ENCODE peak calls at places on chromosomes 16 and 17, in nine cellular contexts. One of them, this sample, is unnamed.

GRCh38 chr17:44909681-44910144 is 5.6 kb downstream of the GFAP start:
- DNase-seq in iPS DF 6.9: no peak
- DNase-seq in RWPE2: peak; percentile 76
- DNase-seq in thoracic aorta: no peak
- DNase-seq in heart right ventricle: no peak
- DNase-seq in heart left ventricle: no peak
- DNase-seq in adrenal gland: no peak
- DNase-seq in PC-9: no peak
- DNase-seq in pancreas: no peak
- DNase-seq in this sample: peak; percentile 55

GRCh38 chr16:15491430-15491829 is 57.0 kb downstream of the BMERB1 start:
- DNase-seq in iPS DF 6.9: no peak
- DNase-seq in RWPE2: no peak
- DNase-seq in thoracic aorta: no peak
- DNase-seq in heart right ventricle: no peak
- DNase-seq in heart left ventricle: no peak
- DNase-seq in adrenal gland: no peak
- DNase-seq in PC-9: no peak
- DNase-seq in pancreas: no peak
- DNase-seq in this sample: no peak

GRCh38 chr17:10033449-10033848 is 128.4 kb upstream of the RCVRN start:
- DNase-seq in iPS DF 6.9: no peak
- DNase-seq in RWPE2: no peak
- DNase-seq in thoracic aorta: no peak
- DNase-seq in heart right ventricle: no peak
- DNase-seq in heart left ventricle: no peak
- DNase-seq in adrenal gland: no peak
- DNase-seq in PC-9: no peak
- DNase-seq in pancreas: no peak
- DNase-seq in this sample: no peak

GRCh38 chr16:49495596-49496355 is 122.2 kb downstream of the C16orf78 start:
- DNase-seq in iPS DF 6.9: no peak
- DNase-seq in RWPE2: peak; percentile 17
- DNase-seq in thoracic aorta: no peak
- DNase-seq in heart right ventricle: no peak
- DNase-seq in heart left ventricle: no peak
- DNase-seq in adrenal gland: no peak
- DNase-seq in PC-9: no peak
- DNase-seq in pancreas: no peak
- DNase-seq in this sample: no peak

GRCh38 chr16:69404275-69404805 is 18.5 kb upstream of the TERF2 start:
- DNase-seq in iPS DF 6.9: no peak
- DNase-seq in RWPE2: no peak
- DNase-seq in thoracic aorta: no peak
- DNase-seq in heart right ventricle: no peak
- DNase-seq in heart left ventricle: peak; percentile 45
- DNase-seq in adrenal gland: peak; percentile 74
- DNase-seq in PC-9: peak; percentile 51
- DNase-seq in pancreas: no peak
- DNase-seq in this sample: no peak

GRCh38 chr16:22663389-22664064 is 150.4 kb upstream of the HS3ST2 start:
- DNase-seq in iPS DF 6.9: no peak
- DNase-seq in RWPE2: no peak
- DNase-seq in thoracic aorta: no peak
- DNase-seq in heart right ventricle: no peak
- DNase-seq in heart left ventricle: no peak
- DNase-seq in adrenal gland: no peak
- DNase-seq in PC-9: no peak
- DNase-seq in pancreas: no peak
- DNase-seq in this sample: no peak

GRCh38 chr17:82008258-82008940 is 14.3 kb downstream of the CENPX start:
- DNase-seq in iPS DF 6.9: no peak
- DNase-seq in RWPE2: no peak
- DNase-seq in thoracic aorta: no peak
- DNase-seq in heart right ventricle: no peak
- DNase-seq in heart left ventricle: no peak
- DNase-seq in adrenal gland: no peak
- DNase-seq in PC-9: no peak
- DNase-seq in pancreas: no peak
- DNase-seq in this sample: no peak

GRCh38 chr17:13306310-13306962 is 288.6 kb upstream of the ELAC2 start:
- DNase-seq in iPS DF 6.9: peak; percentile 68
- DNase-seq in RWPE2: no peak
- DNase-seq in thoracic aorta: no peak
- DNase-seq in heart right ventricle: no peak
- DNase-seq in heart left ventricle: no peak
- DNase-seq in adrenal gland: peak; percentile 47
- DNase-seq in PC-9: no peak
- DNase-seq in pancreas: no peak
- DNase-seq in this sample: peak; percentile 41

GRCh38 chr17:4858068-4858879 is 25.1 kb downstream of the MINK1 start:
- DNase-seq in iPS DF 6.9: no peak
- DNase-seq in RWPE2: no peak
- DNase-seq in thoracic aorta: no peak
- DNase-seq in heart right ventricle: peak; percentile 32
- DNase-seq in heart left ventricle: peak; percentile 48
- DNase-seq in adrenal gland: no peak
- DNase-seq in PC-9: no peak
- DNase-seq in pancreas: no peak
- DNase-seq in this sample: no peak

GRCh38 chr17:20073056-20073979 is 64.2 kb downstream of the SPECC1 start:
- DNase-seq in iPS DF 6.9: no peak
- DNase-seq in RWPE2: no peak
- DNase-seq in thoracic aorta: no peak
- DNase-seq in heart right ventricle: peak; percentile 64
- DNase-seq in heart left ventricle: peak; percentile 65
- DNase-seq in adrenal gland: peak; percentile 40
- DNase-seq in PC-9: no peak
- DNase-seq in pancreas: no peak
- DNase-seq in this sample: no peak

GRCh38 chr16:89315791-89316581 is 98.5 kb downstream of the ZNF778 start:
- DNase-seq in iPS DF 6.9: no peak
- DNase-seq in RWPE2: peak; percentile 85
- DNase-seq in thoracic aorta: no peak
- DNase-seq in heart right ventricle: peak; percentile 51
- DNase-seq in heart left ventricle: peak; percentile 80
- DNase-seq in adrenal gland: peak; percentile 76
- DNase-seq in PC-9: peak; percentile 72
- DNase-seq in pancreas: no peak
- DNase-seq in this sample: peak; percentile 69

GRCh38 chr16:35664091-35664693 is 2204.8 kb downstream of the TP53TG3F start:
- DNase-seq in iPS DF 6.9: no peak
- DNase-seq in RWPE2: no peak
- DNase-seq in thoracic aorta: no peak
- DNase-seq in heart right ventricle: no peak
- DNase-seq in heart left ventricle: no peak
- DNase-seq in adrenal gland: no peak
- DNase-seq in PC-9: no peak
- DNase-seq in pancreas: no peak
- DNase-seq in this sample: no peak

GRCh38 chr17:66726846-66727245 is 108.1 kb upstream of the CACNG5 start:
- DNase-seq in iPS DF 6.9: no peak
- DNase-seq in RWPE2: no peak
- DNase-seq in thoracic aorta: no peak
- DNase-seq in heart right ventricle: no peak
- DNase-seq in heart left ventricle: no peak
- DNase-seq in adrenal gland: no peak
- DNase-seq in PC-9: no peak
- DNase-seq in pancreas: no peak
- DNase-seq in this sample: no peak
- H3K36me3 ChIP-seq in iPS DF 6.9: no peaks in the 10 kb centered on the region
- H3K36me3 ChIP-seq in RWPE2: no peaks in the 10 kb centered on the region
- H3K36me3 ChIP-seq in thoracic aorta: no peaks in the 10 kb centered on the region
- H3K36me3 ChIP-seq in heart right ventricle: no peaks in the 10 kb centered on the region
- H3K36me3 ChIP-seq in heart left ventricle: no peaks in the 10 kb centered on the region
- H3K36me3 ChIP-seq in adrenal gland: no peaks in the 10 kb centered on the region
- H3K36me3 ChIP-seq in PC-9: no peaks in the 10 kb centered on the region
- H3K36me3 ChIP-seq in pancreas: no peaks in the 10 kb centered on the region
- H3K36me3 ChIP-seq in this sample: no peaks in the 10 kb centered on the region

DNA sequence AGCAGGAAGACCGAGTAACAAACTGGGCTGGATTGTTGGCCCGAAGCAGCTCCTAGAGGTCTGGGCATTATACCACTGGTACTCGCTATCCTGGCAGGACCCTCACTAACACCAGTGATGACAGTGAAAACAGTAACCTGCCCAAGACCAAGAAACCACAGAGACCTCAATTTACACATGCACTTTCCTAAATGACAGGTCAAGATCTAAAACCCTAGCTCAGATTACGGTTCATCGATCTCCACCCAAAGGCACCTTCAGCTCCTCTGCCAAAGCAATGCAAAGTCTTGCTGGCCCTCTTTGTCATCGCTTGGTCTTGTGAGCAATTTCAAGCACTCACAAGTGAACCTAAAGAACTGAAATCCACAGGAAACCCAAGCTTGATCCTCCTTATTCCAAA is 1.5 kb downstream of the PIP4K2B start:
- DNase-seq in iPS DF 6.9: no peak
- DNase-seq in RWPE2: no peak
- DNase-seq in thoracic aorta: no peak
- DNase-seq in heart right ventricle: no peak
- DNase-seq in heart left ventricle: no peak
- DNase-seq in adrenal gland: no peak
- DNase-seq in PC-9: no peak
- DNase-seq in pancreas: no peak
- DNase-seq in this sample: no peak
- H3K4me3 ChIP-seq in iPS DF 6.9: no peak overlapping the region
- H3K4me3 ChIP-seq in RWPE2: peak overlapping the region; percentile 99
- H3K4me3 ChIP-seq in thoracic aorta: peak overlapping the region; percentile 93
- H3K4me3 ChIP-seq in heart right ventricle: peak overlapping the region; percentile 94
- H3K4me3 ChIP-seq in heart left ventricle: peak overlapping the region; percentile 91
- H3K4me3 ChIP-seq in adrenal gland: no peak overlapping the region
- H3K4me3 ChIP-seq in PC-9: peak overlapping the region; percentile 92
- H3K4me3 ChIP-seq in pancreas: no peak overlapping the region
- H3K4me3 ChIP-seq in this sample: no peak overlapping the region

GRCh38 chr16:58045096-58045495 is 19.5 kb downstream of the MMP15 start:
- DNase-seq in iPS DF 6.9: no peak
- DNase-seq in RWPE2: no peak
- DNase-seq in thoracic aorta: no peak
- DNase-seq in heart right ventricle: no peak
- DNase-seq in heart left ventricle: no peak
- DNase-seq in adrenal gland: no peak
- DNase-seq in PC-9: no peak
- DNase-seq in pancreas: no peak
- DNase-seq in this sample: no peak
- H3K36me3 ChIP-seq in iPS DF 6.9: peaks cover 18% of the 10 kb centered on the region
- H3K36me3 ChIP-seq in RWPE2: no peaks in the 10 kb centered on the region
- H3K36me3 ChIP-seq in thoracic aorta: no peaks in the 10 kb centered on the region
- H3K36me3 ChIP-seq in heart right ventricle: no peaks in the 10 kb centered on the region
- H3K36me3 ChIP-seq in heart left ventricle: peaks cover 50% of the 10 kb centered on the region
- H3K36me3 ChIP-seq in adrenal gland: peaks cover 3% of the 10 kb centered on the region
- H3K36me3 ChIP-seq in PC-9: no peaks in the 10 kb centered on the region
- H3K36me3 ChIP-seq in pancreas: peaks cover 32% of the 10 kb centered on the region
- H3K36me3 ChIP-seq in this sample: no peaks in the 10 kb centered on the region

GRCh38 chr17:56778898-56779297 is 54.8 kb downstream of the C17orf67 start:
- DNase-seq in iPS DF 6.9: no peak
- DNase-seq in RWPE2: no peak
- DNase-seq in thoracic aorta: no peak
- DNase-seq in heart right ventricle: no peak
- DNase-seq in heart left ventricle: no peak
- DNase-seq in adrenal gland: no peak
- DNase-seq in PC-9: no peak
- DNase-seq in pancreas: no peak
- DNase-seq in this sample: no peak

GRCh38 chr17:56779306-56779705 is 54.4 kb downstream of the C17orf67 start:
- DNase-seq in iPS DF 6.9: no peak
- DNase-seq in RWPE2: no peak
- DNase-seq in thoracic aorta: no peak
- DNase-seq in heart right ventricle: no peak
- DNase-seq in heart left ventricle: no peak
- DNase-seq in adrenal gland: no peak
- DNase-seq in PC-9: no peak
- DNase-seq in pancreas: no peak
- DNase-seq in this sample: no peak

GRCh38 chr17:56777859-56778258 is 55.9 kb downstream of the C17orf67 start:
- DNase-seq in iPS DF 6.9: no peak
- DNase-seq in RWPE2: no peak
- DNase-seq in thoracic aorta: no peak
- DNase-seq in heart right ventricle: no peak
- DNase-seq in heart left ventricle: no peak
- DNase-seq in adrenal gland: no peak
- DNase-seq in PC-9: no peak
- DNase-seq in pancreas: no peak
- DNase-seq in this sample: no peak

GRCh38 chr17:56781944-56782737 is 51.6 kb downstream of the C17orf67 start:
- DNase-seq in iPS DF 6.9: no peak
- DNase-seq in RWPE2: no peak
- DNase-seq in thoracic aorta: no peak
- DNase-seq in heart right ventricle: no peak
- DNase-seq in heart left ventricle: no peak
- DNase-seq in adrenal gland: no peak
- DNase-seq in PC-9: no peak
- DNase-seq in pancreas: no peak
- DNase-seq in this sample: no peak

GRCh38 chr17:56779898-56780777 is 53.6 kb downstream of the C17orf67 start:
- DNase-seq in iPS DF 6.9: peak; percentile 16
- DNase-seq in RWPE2: peak; percentile 69
- DNase-seq in thoracic aorta: peak; percentile 3
- DNase-seq in heart right ventricle: peak; percentile 77
- DNase-seq in heart left ventricle: peak; percentile 69
- DNase-seq in adrenal gland: peak; percentile 71
- DNase-seq in PC-9: peak; percentile 87
- DNase-seq in pancreas: peak; percentile 71
- DNase-seq in this sample: no peak
- H3K4me3 ChIP-seq in iPS DF 6.9: no peak overlapping the region
- H3K4me3 ChIP-seq in RWPE2: peak overlapping the region; percentile 11
- H3K4me3 ChIP-seq in thoracic aorta: peak overlapping the region; percentile 67
- H3K4me3 ChIP-seq in heart right ventricle: peak overlapping the region; percentile 38
- H3K4me3 ChIP-seq in heart left ventricle: peak overlapping the region; percentile 41
- H3K4me3 ChIP-seq in adrenal gland: no peak overlapping the region
- H3K4me3 ChIP-seq in PC-9: peak overlapping the region; percentile 66
- H3K4me3 ChIP-seq in pancreas: peak overlapping the region; percentile 22
- H3K4me3 ChIP-seq in this sample: peak overlapping the region; percentile 30